ENCODE peak calls at places on chromosomes 5 and 9, in ten cellular contexts. One of them, this sample, is unnamed.
A peak's percentile ranks its signal among the peaks of the same experiment; 100 is the strongest.

GRCh38 chr9:127754099-127754760 is 19.1 kb upstream of the TOR2A start:
- DNase-seq in mesendoderm: peak; percentile 63
- DNase-seq in cardiac fibroblast: no peak
- DNase-seq in GM23338: peak; percentile 89
- DNase-seq in bronchial epithelial cell: no peak
- DNase-seq in heart right ventricle: no peak
- DNase-seq in sigmoid colon: no peak
- DNase-seq in epithelial cell of esophagus: no peak
- DNase-seq in fibroblast of mammary gland: no peak
- DNase-seq in astrocyte of the spinal cord: no peak
- DNase-seq in this sample: no peak

GRCh38 chr5:61866930-61867329 is 439.1 kb upstream of the KIF2A start:
- DNase-seq in mesendoderm: no peak
- DNase-seq in cardiac fibroblast: peak; percentile 1
- DNase-seq in GM23338: no peak
- DNase-seq in bronchial epithelial cell: peak; percentile 95
- DNase-seq in heart right ventricle: no peak
- DNase-seq in sigmoid colon: no peak
- DNase-seq in epithelial cell of esophagus: peak; percentile 91
- DNase-seq in fibroblast of mammary gland: peak; percentile 85
- DNase-seq in astrocyte of the spinal cord: peak; percentile 76
- DNase-seq in this sample: peak; percentile 9

GRCh38 chr5:127369772-127370171 is 79.2 kb downstream of the MEGF10 start:
- DNase-seq in mesendoderm: no peak
- DNase-seq in cardiac fibroblast: no peak
- DNase-seq in GM23338: no peak
- DNase-seq in bronchial epithelial cell: no peak
- DNase-seq in heart right ventricle: no peak
- DNase-seq in sigmoid colon: no peak
- DNase-seq in epithelial cell of esophagus: no peak
- DNase-seq in fibroblast of mammary gland: no peak
- DNase-seq in astrocyte of the spinal cord: peak; percentile 26
- DNase-seq in this sample: no peak

GRCh38 chr9:127950513-127951210 is 13.0 kb upstream of the DPM2 start:
- DNase-seq in mesendoderm: no peak
- DNase-seq in cardiac fibroblast: no peak
- DNase-seq in GM23338: no peak
- DNase-seq in bronchial epithelial cell: no peak
- DNase-seq in heart right ventricle: peak; percentile 70
- DNase-seq in sigmoid colon: peak; percentile 82
- DNase-seq in epithelial cell of esophagus: no peak
- DNase-seq in fibroblast of mammary gland: no peak
- DNase-seq in astrocyte of the spinal cord: no peak
- DNase-seq in this sample: no peak

GRCh38 chr9:4425358-4426045 is 64.8 kb upstream of the SLC1A1 start:
- DNase-seq in mesendoderm: no peak
- DNase-seq in cardiac fibroblast: peak; percentile 53
- DNase-seq in GM23338: no peak
- DNase-seq in bronchial epithelial cell: peak; percentile 54
- DNase-seq in heart right ventricle: no peak
- DNase-seq in sigmoid colon: no peak
- DNase-seq in epithelial cell of esophagus: peak; percentile 80
- DNase-seq in fibroblast of mammary gland: peak; percentile 20
- DNase-seq in astrocyte of the spinal cord: no peak
- DNase-seq in this sample: peak; percentile 12

GRCh38 chr5:66307647-66308257 is 163.7 kb downstream of the SREK1 start:
- DNase-seq in mesendoderm: peak; percentile 72
- DNase-seq in cardiac fibroblast: peak; percentile 84
- DNase-seq in GM23338: peak; percentile 84
- DNase-seq in bronchial epithelial cell: peak; percentile 70
- DNase-seq in heart right ventricle: peak; percentile 24
- DNase-seq in sigmoid colon: no peak
- DNase-seq in epithelial cell of esophagus: peak; percentile 74
- DNase-seq in fibroblast of mammary gland: peak; percentile 75
- DNase-seq in astrocyte of the spinal cord: peak; percentile 70
- DNase-seq in this sample: peak; percentile 85

GRCh38 chr9:95506438-95506691 is 10.4 kb downstream of the PTCH1 start:
- DNase-seq in mesendoderm: peak; percentile 60
- DNase-seq in cardiac fibroblast: peak; percentile 50
- DNase-seq in GM23338: no peak
- DNase-seq in bronchial epithelial cell: peak; percentile 21
- DNase-seq in heart right ventricle: peak; percentile 44
- DNase-seq in sigmoid colon: no peak
- DNase-seq in epithelial cell of esophagus: peak; percentile 37
- DNase-seq in fibroblast of mammary gland: peak; percentile 49
- DNase-seq in astrocyte of the spinal cord: peak; percentile 45
- DNase-seq in this sample: peak; percentile 64

GRCh38 chr9:82234160-82234943 is 245.8 kb downstream of the SPATA31D1 start:
- DNase-seq in mesendoderm: no peak
- DNase-seq in cardiac fibroblast: no peak
- DNase-seq in GM23338: no peak
- DNase-seq in bronchial epithelial cell: no peak
- DNase-seq in heart right ventricle: no peak
- DNase-seq in sigmoid colon: no peak
- DNase-seq in epithelial cell of esophagus: no peak
- DNase-seq in fibroblast of mammary gland: no peak
- DNase-seq in astrocyte of the spinal cord: no peak
- DNase-seq in this sample: no peak

GRCh38 chr9:114448706-114449105 is 56.6 kb downstream of the WHRN start:
- DNase-seq in mesendoderm: no peak
- DNase-seq in cardiac fibroblast: peak; percentile 25
- DNase-seq in GM23338: no peak
- DNase-seq in bronchial epithelial cell: no peak
- DNase-seq in heart right ventricle: no peak
- DNase-seq in sigmoid colon: no peak
- DNase-seq in epithelial cell of esophagus: no peak
- DNase-seq in fibroblast of mammary gland: peak; percentile 46
- DNase-seq in astrocyte of the spinal cord: peak; percentile 55
- DNase-seq in this sample: peak; percentile 16

GRCh38 chr9:98144076-98144475 is 25.1 kb upstream of the TRIM14 start:
- DNase-seq in mesendoderm: no peak
- DNase-seq in cardiac fibroblast: no peak
- DNase-seq in GM23338: no peak
- DNase-seq in bronchial epithelial cell: peak; percentile 42
- DNase-seq in heart right ventricle: no peak
- DNase-seq in sigmoid colon: no peak
- DNase-seq in epithelial cell of esophagus: peak; percentile 21
- DNase-seq in fibroblast of mammary gland: no peak
- DNase-seq in astrocyte of the spinal cord: no peak
- DNase-seq in this sample: no peak

GRCh38 chr5:80884851-80885697 is 75.1 kb upstream of the RASGRF2 start:
- DNase-seq in mesendoderm: no peak
- DNase-seq in cardiac fibroblast: no peak
- DNase-seq in GM23338: no peak
- DNase-seq in bronchial epithelial cell: peak; percentile 59
- DNase-seq in heart right ventricle: no peak
- DNase-seq in sigmoid colon: no peak
- DNase-seq in epithelial cell of esophagus: peak; percentile 56
- DNase-seq in fibroblast of mammary gland: peak; percentile 30
- DNase-seq in astrocyte of the spinal cord: no peak
- DNase-seq in this sample: no peak

GRCh38 chr5:10565785-10566506 is 2.1 kb downstream of the ANKRD33B start:
- DNase-seq in mesendoderm: no peak
- DNase-seq in cardiac fibroblast: no peak
- DNase-seq in GM23338: no peak
- DNase-seq in bronchial epithelial cell: no peak
- DNase-seq in heart right ventricle: no peak
- DNase-seq in sigmoid colon: peak; percentile 48
- DNase-seq in epithelial cell of esophagus: peak; percentile 35
- DNase-seq in fibroblast of mammary gland: no peak
- DNase-seq in astrocyte of the spinal cord: no peak
- DNase-seq in this sample: no peak
- H3K4me3 ChIP-seq in mesendoderm: no peak overlapping the region
- H3K4me3 ChIP-seq in cardiac fibroblast: peak overlapping the region; percentile 68
- H3K4me3 ChIP-seq in GM23338: peak overlapping the region; percentile 81
- H3K4me3 ChIP-seq in bronchial epithelial cell: no peak overlapping the region
- H3K4me3 ChIP-seq in heart right ventricle: peak overlapping the region; percentile 50
- H3K4me3 ChIP-seq in sigmoid colon: peak overlapping the region; percentile 31
- H3K4me3 ChIP-seq in epithelial cell of esophagus: peak overlapping the region; percentile 47
- H3K4me3 ChIP-seq in fibroblast of mammary gland: peak overlapping the region; percentile 78
- H3K4me3 ChIP-seq in astrocyte of the spinal cord: peak overlapping the region; percentile 69
- H3K4me3 ChIP-seq in this sample: peak overlapping the region; percentile 74

GRCh38 chr5:16616536-16617271 is at the start of gene RETREG1:
- DNase-seq in mesendoderm: peak; percentile 53
- DNase-seq in cardiac fibroblast: peak; percentile 13
- DNase-seq in GM23338: peak; percentile 69
- DNase-seq in bronchial epithelial cell: peak; percentile 4
- DNase-seq in heart right ventricle: peak; percentile 68
- DNase-seq in sigmoid colon: peak; percentile 82
- DNase-seq in epithelial cell of esophagus: peak; percentile 38
- DNase-seq in fibroblast of mammary gland: no peak
- DNase-seq in astrocyte of the spinal cord: peak; percentile 6
- DNase-seq in this sample: peak; percentile 15

GRCh38 chr5:16618138-16618897 is 1.5 kb upstream of the RETREG1 start:
- DNase-seq in mesendoderm: no peak
- DNase-seq in cardiac fibroblast: no peak
- DNase-seq in GM23338: peak; percentile 7
- DNase-seq in bronchial epithelial cell: no peak
- DNase-seq in heart right ventricle: no peak
- DNase-seq in sigmoid colon: no peak
- DNase-seq in epithelial cell of esophagus: no peak
- DNase-seq in fibroblast of mammary gland: no peak
- DNase-seq in astrocyte of the spinal cord: no peak
- DNase-seq in this sample: no peak

GRCh38 chr5:16619136-16619535 is 2.3 kb upstream of the RETREG1 start:
- DNase-seq in mesendoderm: no peak
- DNase-seq in cardiac fibroblast: no peak
- DNase-seq in GM23338: no peak
- DNase-seq in bronchial epithelial cell: no peak
- DNase-seq in heart right ventricle: no peak
- DNase-seq in sigmoid colon: no peak
- DNase-seq in epithelial cell of esophagus: no peak
- DNase-seq in fibroblast of mammary gland: no peak
- DNase-seq in astrocyte of the spinal cord: no peak
- DNase-seq in this sample: no peak

GRCh38 chr5:16615737-16616535 is 861 bp downstream of the RETREG1 start:
- DNase-seq in mesendoderm: no peak
- DNase-seq in cardiac fibroblast: no peak
- DNase-seq in GM23338: peak; percentile 37
- DNase-seq in bronchial epithelial cell: peak; percentile 31
- DNase-seq in heart right ventricle: no peak
- DNase-seq in sigmoid colon: no peak
- DNase-seq in epithelial cell of esophagus: peak; percentile 27
- DNase-seq in fibroblast of mammary gland: no peak
- DNase-seq in astrocyte of the spinal cord: no peak
- DNase-seq in this sample: no peak

DNA sequence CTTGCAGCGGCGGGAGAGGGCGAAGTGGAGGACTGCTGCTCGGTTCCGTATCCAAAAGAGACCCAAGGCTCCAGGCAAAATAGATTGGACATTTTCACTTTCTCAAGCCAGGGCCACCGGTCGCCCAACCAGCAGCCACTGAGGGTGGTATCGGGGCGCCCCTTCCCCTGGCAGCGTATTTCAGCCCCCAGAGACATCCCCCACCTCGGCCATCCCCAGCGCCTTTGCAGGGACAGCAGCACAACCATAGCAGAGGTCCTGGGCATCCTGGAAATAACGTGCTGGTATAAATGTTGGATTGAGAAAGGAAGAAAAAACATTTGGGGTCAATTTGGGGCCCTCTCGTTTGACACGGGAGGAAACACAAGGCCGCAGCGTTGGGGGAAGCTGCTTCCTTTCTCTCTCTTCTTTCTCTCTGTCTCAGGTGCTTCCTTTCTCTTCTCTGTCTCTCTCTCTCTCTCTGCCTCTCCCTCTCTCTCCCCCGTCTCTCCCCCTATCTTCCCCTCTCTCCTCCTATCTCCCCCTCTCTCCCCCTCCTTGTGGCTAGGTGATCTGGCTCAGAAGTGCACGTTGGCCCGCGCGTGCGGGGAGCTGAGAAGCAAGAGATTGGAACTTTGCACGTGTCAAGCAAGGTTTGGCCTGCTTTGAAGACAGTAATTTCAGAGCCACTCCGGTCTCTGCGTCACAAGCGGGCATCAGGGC is 626 bp upstream of the RETREG1 start:
- DNase-seq in mesendoderm: no peak
- DNase-seq in cardiac fibroblast: no peak
- DNase-seq in GM23338: peak; percentile 51
- DNase-seq in bronchial epithelial cell: no peak
- DNase-seq in heart right ventricle: peak; percentile 32
- DNase-seq in sigmoid colon: no peak
- DNase-seq in epithelial cell of esophagus: no peak
- DNase-seq in fibroblast of mammary gland: no peak
- DNase-seq in astrocyte of the spinal cord: no peak
- DNase-seq in this sample: no peak
- H3K4me3 ChIP-seq in mesendoderm: peak overlapping the region; percentile 3
- H3K4me3 ChIP-seq in cardiac fibroblast: peak overlapping the region; percentile 54
- H3K4me3 ChIP-seq in GM23338: peak overlapping the region; percentile 82
- H3K4me3 ChIP-seq in bronchial epithelial cell: peak overlapping the region; percentile 46
- H3K4me3 ChIP-seq in heart right ventricle: peak overlapping the region; percentile 64
- H3K4me3 ChIP-seq in sigmoid colon: peak overlapping the region; percentile 42
- H3K4me3 ChIP-seq in epithelial cell of esophagus: no peak overlapping the region
- H3K4me3 ChIP-seq in fibroblast of mammary gland: peak overlapping the region; percentile 35
- H3K4me3 ChIP-seq in astrocyte of the spinal cord: peak overlapping the region; percentile 36
- H3K4me3 ChIP-seq in this sample: peak overlapping the region; percentile 56

DNA sequence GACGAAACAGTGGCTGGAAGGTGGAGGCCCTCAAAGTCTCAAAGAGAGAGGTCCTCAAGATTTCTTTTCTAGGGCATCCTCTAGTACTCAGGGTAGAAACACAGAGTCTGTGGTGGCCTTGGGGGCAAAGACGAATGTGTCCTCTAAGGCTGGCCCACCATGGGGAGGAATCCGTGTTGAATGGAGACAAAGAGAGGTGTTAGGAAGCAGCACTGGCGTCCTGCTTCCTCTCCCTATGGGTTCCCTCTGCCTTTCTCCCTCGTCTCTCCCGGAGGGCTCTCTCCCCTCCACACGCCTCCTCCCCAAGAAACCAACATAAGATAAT is 333.7 kb downstream of the CWC27 start:
- DNase-seq in mesendoderm: no peak
- DNase-seq in cardiac fibroblast: no peak
- DNase-seq in GM23338: no peak
- DNase-seq in bronchial epithelial cell: no peak
- DNase-seq in heart right ventricle: no peak
- DNase-seq in sigmoid colon: no peak
- DNase-seq in epithelial cell of esophagus: no peak
- DNase-seq in fibroblast of mammary gland: no peak
- DNase-seq in astrocyte of the spinal cord: peak; percentile 26
- DNase-seq in this sample: no peak
- H3K4me3 ChIP-seq in mesendoderm: no peak overlapping the region
- H3K4me3 ChIP-seq in cardiac fibroblast: peak overlapping the region; percentile 37
- H3K4me3 ChIP-seq in GM23338: peak overlapping the region; percentile 60
- H3K4me3 ChIP-seq in bronchial epithelial cell: peak overlapping the region; percentile 64
- H3K4me3 ChIP-seq in heart right ventricle: no peak overlapping the region
- H3K4me3 ChIP-seq in sigmoid colon: peak overlapping the region; percentile 49
- H3K4me3 ChIP-seq in epithelial cell of esophagus: peak overlapping the region; percentile 56
- H3K4me3 ChIP-seq in fibroblast of mammary gland: peak overlapping the region; percentile 42
- H3K4me3 ChIP-seq in astrocyte of the spinal cord: peak overlapping the region; percentile 37
- H3K4me3 ChIP-seq in this sample: peak overlapping the region; percentile 70

DNA sequence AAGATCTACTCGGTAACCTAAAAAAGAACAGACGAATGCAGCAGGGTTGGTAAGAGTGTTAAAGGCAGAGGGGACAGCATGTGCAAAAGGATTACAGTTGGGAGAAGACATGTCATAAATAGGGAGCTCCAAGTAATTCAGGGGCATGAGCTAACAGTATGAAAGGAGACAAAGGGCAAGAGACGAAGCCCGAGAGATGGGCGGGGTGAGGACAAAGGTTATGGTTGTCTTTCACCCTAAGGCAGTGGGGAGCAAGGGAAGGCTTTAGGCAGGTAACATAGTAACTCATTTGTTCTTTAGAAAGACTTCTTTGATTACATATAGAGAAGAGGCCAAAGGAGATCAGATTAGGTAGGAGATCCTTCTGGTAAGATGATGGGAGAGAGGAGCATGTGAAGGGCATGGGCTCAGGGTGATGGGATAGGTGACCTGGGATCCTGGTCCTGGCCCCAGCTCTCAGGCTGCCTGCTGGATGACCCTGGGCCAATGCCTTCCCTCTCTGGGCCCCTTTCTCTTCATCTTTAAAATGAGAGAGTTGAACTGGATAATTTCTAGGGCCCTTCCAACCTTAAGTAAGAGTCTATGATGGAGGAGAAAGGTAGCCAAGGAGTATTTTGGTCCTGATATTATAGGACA is 19.5 kb downstream of the MORN5 start:
- DNase-seq in mesendoderm: no peak
- DNase-seq in cardiac fibroblast: no peak
- DNase-seq in GM23338: no peak
- DNase-seq in bronchial epithelial cell: no peak
- DNase-seq in heart right ventricle: no peak
- DNase-seq in sigmoid colon: no peak
- DNase-seq in epithelial cell of esophagus: no peak
- DNase-seq in fibroblast of mammary gland: no peak
- DNase-seq in astrocyte of the spinal cord: no peak
- DNase-seq in this sample: no peak
- H3K4me3 ChIP-seq in mesendoderm: no peak overlapping the region
- H3K4me3 ChIP-seq in cardiac fibroblast: no peak overlapping the region
- H3K4me3 ChIP-seq in GM23338: no peak overlapping the region
- H3K4me3 ChIP-seq in bronchial epithelial cell: no peak overlapping the region
- H3K4me3 ChIP-seq in heart right ventricle: no peak overlapping the region
- H3K4me3 ChIP-seq in sigmoid colon: no peak overlapping the region
- H3K4me3 ChIP-seq in epithelial cell of esophagus: no peak overlapping the region
- H3K4me3 ChIP-seq in fibroblast of mammary gland: no peak overlapping the region
- H3K4me3 ChIP-seq in astrocyte of the spinal cord: no peak overlapping the region
- H3K4me3 ChIP-seq in this sample: no peak overlapping the region

This sample was measured in choroid plexus epithelial cell.